ENCODE peak calls at places on chromosomes 3 and 15, in four cellular contexts. O is K562, Z is SK-N-SH, R is GM12878. V is an unnamed sample.

GRCh38 chr3:14485981-14486380 is 54.2 kb downstream of the GRIP2 start:
- DNase-seq in O (no peak), Z (no peak), R (no peak), V (no peak)

GRCh38 chr15:34726407-34727100 is 28.2 kb downstream of the GJD2 start:
- DNase-seq in O (no peak), Z (no peak), R (no peak), V (no peak)

GRCh38 chr3:13148561-13149330 is 75.5 kb upstream of the IQSEC1 start:
- DNase-seq in O (no peak), Z (no peak), R (no peak), V (peak; percentile 12)

GRCh38 chr3:35932995-35933394 is 293.7 kb downstream of the ARPP21 start:
- DNase-seq in O (no peak), Z (no peak), R (no peak), V (no peak)

GRCh38 chr3:171781711-171782127 is 28.6 kb downstream of the PLD1 start:
- DNase-seq in O (no peak), Z (no peak), R (no peak), V (no peak)

GRCh38 chr15:72855791-72856190 is 72.2 kb upstream of the ADPGK start:
- DNase-seq in O (no peak), Z (no peak), R (no peak), V (no peak)

GRCh38 chr3:184574552-184575430 is 13.2 kb downstream of the EPHB3 start:
- DNase-seq in O (no peak), Z (peak; percentile 88), R (no peak), V (peak; percentile 82)

GRCh38 chr15:67818464-67818863 is 6.8 kb upstream of the SKOR1 start:
- DNase-seq in O (no peak), Z (no peak), R (no peak), V (peak; percentile 3)

GRCh38 chr3:111069974-111070751 is 1.5 kb upstream of the NECTIN3 start:
- DNase-seq in O (no peak), Z (peak; percentile 31), R (no peak), V (no peak)

GRCh38 chr3:146104068-146104467 is 56.9 kb downstream of the PLOD2 start:
- DNase-seq in O (no peak), Z (no peak), R (no peak), V (no peak)

GRCh38 chr3:89326997-89327396 is 219.6 kb downstream of the EPHA3 start:
- DNase-seq in O (no peak), Z (no peak), R (no peak), V (no peak)

GRCh38 chr3:174153875-174154274 is 705.3 kb upstream of the NAALADL2 start:
- DNase-seq in O (no peak), Z (no peak), R (no peak), V (no peak)

GRCh38 chr3:17974206-17974841 is 231.9 kb upstream of the TBC1D5 start:
- DNase-seq in O (no peak), Z (peak; percentile 3), R (no peak), V (no peak)

GRCh38 chr3:52827866-52828376 is 2.6 kb downstream of the ITIH4 start:
- DNase-seq in O (no peak), Z (peak; percentile 53), R (no peak), V (no peak)

GRCh38 chr3:58101499-58102370 is 93.5 kb downstream of the FLNB start:
- DNase-seq in O (no peak), Z (no peak), R (no peak), V (no peak)

GRCh38 chr3:133663569-133664313 is 2.0 kb upstream of the TOPBP1 start:
- DNase-seq in O (peak; percentile 37), Z (peak; percentile 67), R (no peak), V (no peak)

GRCh38 chr15:23897576-23897975 is 210.5 kb upstream of the NDN start:
- DNase-seq in O (no peak), Z (peak; percentile 26), R (no peak), V (peak; percentile 15)

GRCh38 chr3:71721002-71721401 is 4.2 kb downstream of the EIF4E3 start:
- DNase-seq in O (no peak), Z (no peak), R (no peak), V (no peak)

GRCh38 chr3:12227833-12228232 is 61.0 kb upstream of the PPARG start:
- DNase-seq in O (no peak), Z (no peak), R (no peak), V (no peak)

GRCh38 chr15:77732514-77733335 is 100.0 kb upstream of the LINGO1 start:
- DNase-seq in O (peak; percentile 78), Z (no peak), R (no peak), V (no peak)

GRCh38 chr3:128491071-128491899 is 1.7 kb downstream of the GATA2 start:
- DNase-seq in O (no peak), Z (no peak), R (no peak), V (peak; percentile 35)

GRCh38 chr3:17075907-17076306 is 191.2 kb downstream of the PLCL2 start:
- DNase-seq in O (no peak), Z (no peak), R (no peak), V (no peak)

DNA sequence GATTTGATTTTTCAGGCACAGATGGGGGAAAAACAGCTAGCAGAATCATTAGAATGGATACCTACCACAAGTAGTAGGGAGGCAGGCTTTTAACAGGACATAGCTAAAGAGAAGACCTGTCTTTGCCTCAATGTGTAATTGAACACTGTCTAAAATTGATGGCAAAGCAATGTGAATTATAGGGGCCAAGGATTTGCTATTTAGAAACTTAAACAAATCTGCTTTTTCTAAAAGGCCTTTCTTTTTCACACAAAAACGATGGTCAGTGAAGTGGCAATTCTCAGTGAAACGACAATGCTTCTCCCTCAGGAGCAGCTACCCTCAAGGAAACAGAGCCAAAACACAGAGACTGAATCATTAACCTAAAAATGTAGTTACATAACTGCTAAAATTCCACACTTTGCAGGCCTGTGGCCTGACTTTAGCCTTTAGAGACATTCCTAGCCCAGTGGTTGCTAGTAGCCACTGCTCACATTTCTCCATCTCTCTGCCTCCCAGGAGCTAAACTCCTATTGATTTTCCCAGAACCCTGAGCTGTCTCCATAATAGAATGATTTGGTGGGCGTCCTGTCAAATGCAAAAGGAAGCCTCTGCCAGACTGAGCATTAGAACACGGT is 630.2 kb upstream of the KCNMB2 start:
- DNase-seq in O (no peak), Z (no peak), R (no peak), V (no peak)
- TF ChIP-seq USF1 in O (no peak), Z (no peak), R (no peak), V (no peak)

GRCh38 chr3:186807231-186807630 is 949 bp upstream of the RFC4 start:
- DNase-seq in O (no peak), Z (no peak), R (no peak), V (no peak)

GRCh38 chr3:186810597-186810996 is 4.3 kb upstream of the RFC4 start:
- DNase-seq in O (no peak), Z (no peak), R (no peak), V (no peak)

GRCh38 chr3:186802701-186803100 is 3.6 kb downstream of the RFC4 start:
- DNase-seq in O (no peak), Z (no peak), R (no peak), V (no peak)

GRCh38 chr3:186806173-186807055 is at the start of gene RFC4:
- DNase-seq in O (peak; percentile 81), Z (peak; percentile 88), R (no peak), V (peak; percentile 82)
- TF ChIP-seq USF1 in O (peak; percentile 63), Z (no peak), R (no peak), V (no peak)

GRCh38 chr3:157530637-157531300 is 27.6 kb upstream of the VEPH1 start:
- DNase-seq in O (no peak), Z (no peak), R (no peak), V (no peak)

GRCh38 chr3:157526036-157526435 is 22.8 kb upstream of the VEPH1 start:
- DNase-seq in O (no peak), Z (no peak), R (no peak), V (no peak)

GRCh38 chr3:157529085-157529484 is 25.9 kb upstream of the VEPH1 start:
- DNase-seq in O (no peak), Z (no peak), R (no peak), V (no peak)

GRCh38 chr3:157529751-157530150 is 26.5 kb upstream of the VEPH1 start:
- DNase-seq in O (no peak), Z (no peak), R (no peak), V (no peak)

DNA sequence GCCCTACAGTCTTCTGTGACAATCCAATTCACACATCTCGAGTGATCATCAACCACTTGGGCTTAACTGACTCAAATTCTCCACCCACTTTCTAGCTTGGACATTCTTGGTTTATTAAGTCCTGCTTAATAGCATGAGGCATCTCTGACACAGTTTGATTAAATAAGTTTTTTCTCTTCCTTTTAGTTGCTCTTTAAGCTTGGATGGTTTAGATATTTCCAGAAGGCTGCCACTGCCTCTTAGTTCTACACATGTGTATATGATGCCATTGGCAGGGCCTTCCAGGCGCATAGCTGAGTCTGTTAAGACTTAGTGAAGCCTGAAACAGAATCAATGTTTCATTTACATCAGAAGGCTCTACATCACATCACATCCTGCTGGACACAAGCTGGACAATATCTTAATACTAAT is 24.3 kb upstream of the VEPH1 start:
- DNase-seq in O (no peak), Z (no peak), R (no peak), V (no peak)
- TF ChIP-seq USF1 in O (no peak), Z (no peak), R (no peak), V (no peak)

GRCh38 chr3:139302084-139302800 is 41.6 kb upstream of the MRPS22 start:
- DNase-seq in O (no peak), Z (peak; percentile 33), R (no peak), V (no peak)
- TF ChIP-seq USF1 in O (no peak), Z (peak; percentile 36), R (no peak), V (no peak)

DNA sequence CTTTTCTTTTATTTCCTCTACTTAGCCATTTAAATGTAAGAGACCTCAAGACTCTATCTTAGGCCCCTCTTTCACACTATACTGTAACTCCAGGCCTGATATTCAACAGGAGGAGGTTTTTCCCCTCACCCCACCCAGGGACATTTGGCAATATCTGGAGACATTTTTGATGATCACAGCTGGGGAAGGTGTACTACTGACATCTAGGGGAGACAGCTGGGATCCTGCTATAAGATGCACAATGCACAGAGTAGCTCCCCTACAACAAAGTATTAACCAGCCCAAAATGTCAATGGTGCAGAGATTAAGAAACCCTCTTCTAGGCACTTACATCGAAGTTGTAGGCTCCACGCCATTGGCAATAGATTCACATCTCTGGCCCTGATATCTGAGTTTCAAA is 517.5 kb upstream of the UBE2E2 start:
- DNase-seq in O (no peak), Z (no peak), R (no peak), V (no peak)
- TF ChIP-seq USF1 in O (no peak), Z (no peak), R (no peak), V (no peak)

DNA sequence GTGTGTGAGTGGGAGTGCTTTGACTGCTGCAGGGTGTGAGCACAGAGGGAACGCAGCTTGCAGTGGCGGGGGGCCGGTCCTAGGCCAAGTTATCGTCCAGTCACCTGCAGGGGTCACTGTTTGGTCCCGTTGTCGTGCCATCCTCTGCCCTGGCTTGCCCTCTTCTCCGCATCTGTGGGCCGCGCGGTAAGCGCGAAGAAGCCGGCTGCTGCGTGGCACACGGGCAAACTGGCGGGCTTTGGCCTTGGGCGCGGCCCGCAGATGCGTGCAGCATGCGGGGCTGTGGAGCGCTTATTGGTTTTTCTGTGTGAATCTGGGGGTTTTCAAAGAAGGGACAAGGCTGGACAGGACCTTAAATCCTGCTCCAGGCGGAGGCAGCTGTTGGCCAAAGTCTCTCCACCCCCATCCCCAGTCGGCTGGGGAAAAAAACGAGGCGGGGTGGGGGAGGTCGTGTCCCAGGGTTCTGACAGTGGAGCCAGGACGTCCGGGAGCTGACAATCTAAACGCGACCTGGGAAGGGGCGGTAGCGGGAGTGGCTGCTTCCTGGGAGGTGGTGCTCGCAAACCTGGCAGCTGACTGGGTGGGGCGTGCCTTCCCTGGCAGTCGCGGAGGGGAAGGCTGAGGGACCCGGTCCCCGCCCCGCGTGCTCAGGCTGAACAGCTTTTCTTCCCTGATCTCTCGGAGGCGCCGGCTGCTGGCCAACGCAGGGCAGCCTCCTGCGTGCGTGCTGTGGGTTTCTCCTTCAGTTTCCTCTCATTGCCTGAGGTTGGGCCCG is 39.7 kb upstream of the VEPH1 start:
- DNase-seq in O (no peak), Z (peak; percentile 89), R (no peak), V (peak; percentile 72)
- TF ChIP-seq USF1 in O (no peak), Z (peak; percentile 35), R (no peak), V (peak; percentile 39)

V was measured in WTC11.